ENCODE peak calls at places on chromosomes 16 and 17, in six cellular contexts. C is brain microvascular endothelial cell; U is activated T-helper 1 cell treated with anti-CD3 and anti-CD28 coated beads, Interleukin-2, amount 50 U/mL, for 16 hours; X is Calu3; B is NCI-H1105; Q is T-helper 17 cell. W is an unnamed sample.

GRCh38 chr16:82701302-82702022 is 74.7 kb downstream of the CDH13 start:
- DNase-seq in C (peak), U (no peak), X (no peak), B (no peak), Q (no peak), W (no peak)

GRCh38 chr17:31418773-31419350 is 27.4 kb downstream of the RAB11FIP4 start:
- DNase-seq in C (no peak), U (no peak), X (no peak), B (no peak), Q (no peak), W (no peak)

GRCh38 chr16:12386076-12386641 is 409.6 kb downstream of the SNX29 start:
- DNase-seq in C (no peak), U (no peak), X (no peak), B (no peak), Q (no peak), W (no peak)

GRCh38 chr17:28745052-28745776 is 1.4 kb downstream of the TRAF4 start:
- DNase-seq in C (no peak), U (no peak), X (peak), B (peak), Q (no peak), W (peak)

GRCh38 chr16:5323284-5323683 is 225.7 kb upstream of the EEF2KMT start:
- DNase-seq in C (no peak), U (no peak), X (no peak), B (no peak), Q (no peak), W (no peak)

GRCh38 chr16:75267631-75268264 is 16.3 kb upstream of the BCAR1 start:
- DNase-seq in C (no peak), U (no peak), X (peak), B (peak), Q (no peak), W (peak)

GRCh38 chr17:52383493-52384100 is 225.1 kb upstream of the CA10 start:
- DNase-seq in C (peak), U (no peak), X (peak), B (peak), Q (no peak), W (no peak)

GRCh38 chr16:50627419-50627818 is 53.7 kb downstream of the SNX20 start:
- DNase-seq in C (no peak), U (no peak), X (peak), B (no peak), Q (no peak), W (peak)

GRCh38 chr17:81097134-81097942 is 62.4 kb downstream of the BAIAP2 start:
- DNase-seq in C (peak), U (peak), X (peak), B (no peak), Q (peak), W (peak)

GRCh38 chr17:14044702-14045101 is 24.6 kb upstream of the COX10 start:
- DNase-seq in C (no peak), U (no peak), X (no peak), B (no peak), Q (no peak), W (no peak)

GRCh38 chr17:18319604-18320256 is 4.6 kb downstream of the SMCR8 start:
- DNase-seq in C (peak), U (no peak), X (no peak), B (peak), Q (no peak), W (no peak)

GRCh38 chr16:57357330-57358151 is 1.0 kb upstream of the CCL22 start:
- DNase-seq in C (no peak), U (no peak), X (no peak), B (no peak), Q (no peak), W (no peak)

GRCh38 chr17:45907720-45908395 is 13.5 kb downstream of the MAPT start:
- DNase-seq in C (no peak), U (no peak), X (no peak), B (no peak), Q (no peak), W (no peak)

W was measured in Right ventricle myocardium superior.